ENCODE peak calls at places on chromosomes 3 and 15, in ten cellular contexts. K is GM23338, O is GM12891, Z is HCT116, Q is HepG2, X is GM12878, S is stomach, I is suprapubic skin, F is GM12892, M is SK-N-SH. W is an unnamed sample.

GRCh38 chr3:12752803-12753202 is 6.3 kb downstream of the TMEM40 start:
- DNase-seq in F (no peak), Q (no peak), S (no peak), M (no peak), Z (no peak), K (no peak), X (peak), O (no peak), I (no peak), W (no peak)

GRCh38 chr15:92714457-92715401 is 59.2 kb upstream of the FAM174B start:
- DNase-seq in S (peak), X (peak), Z (peak), O (peak), I (peak), M (peak), K (peak), F (peak), Q (peak), W (no peak)

GRCh38 chr3:29153811-29154210 is 127.1 kb upstream of the RBMS3 start:
- DNase-seq in O (no peak), F (no peak), K (no peak), I (no peak), S (no peak), M (no peak), Q (no peak), X (peak), Z (no peak), W (no peak)

GRCh38 chr3:41234823-41235722 is 35.8 kb downstream of the CTNNB1 start:
- DNase-seq in I (no peak), S (no peak), Q (no peak), M (no peak), X (no peak), O (no peak), Z (no peak), K (peak), F (no peak), W (no peak)

GRCh38 chr15:50235794-50236193 is 29.7 kb downstream of the HDC start:
- DNase-seq in Q (no peak), K (no peak), X (no peak), M (no peak), S (no peak), F (no peak), I (no peak), Z (no peak), O (no peak), W (no peak)

GRCh38 chr3:119457260-119457659 is 6.2 kb downstream of the TMEM39A start:
- DNase-seq in F (no peak), Q (no peak), K (no peak), O (no peak), X (no peak), M (no peak), I (no peak), S (no peak), Z (no peak), W (no peak)

GRCh38 chr3:51681453-51681852 is 10.4 kb downstream of the TEX264 start:
- DNase-seq in X (no peak), O (no peak), M (no peak), Z (no peak), F (no peak), I (no peak), Q (no peak), K (no peak), S (peak), W (no peak)

GRCh38 chr3:127831723-127832172 is 9.4 kb upstream of the MGLL start:
- DNase-seq in F (no peak), I (no peak), K (peak), X (no peak), Z (no peak), O (no peak), M (peak), Q (no peak), S (peak), W (no peak)

GRCh38 chr15:47959617-47960398 is 161.0 kb upstream of the SLC24A5 start:
- DNase-seq in S (no peak), M (no peak), F (no peak), O (no peak), I (no peak), K (no peak), Z (no peak), Q (no peak), X (peak), W (no peak)

GRCh38 chr3:124599779-124600693 is 130.2 kb upstream of the UMPS start:
- DNase-seq in Z (peak), M (no peak), Q (peak), K (no peak), X (no peak), F (no peak), O (no peak), I (no peak), S (no peak), W (no peak)

GRCh38 chr3:188091746-188092145 is 62.2 kb upstream of the LPP start:
- DNase-seq in K (no peak), Z (no peak), X (no peak), Q (no peak), M (no peak), O (no peak), S (no peak), F (no peak), I (no peak), W (no peak)

DNA sequence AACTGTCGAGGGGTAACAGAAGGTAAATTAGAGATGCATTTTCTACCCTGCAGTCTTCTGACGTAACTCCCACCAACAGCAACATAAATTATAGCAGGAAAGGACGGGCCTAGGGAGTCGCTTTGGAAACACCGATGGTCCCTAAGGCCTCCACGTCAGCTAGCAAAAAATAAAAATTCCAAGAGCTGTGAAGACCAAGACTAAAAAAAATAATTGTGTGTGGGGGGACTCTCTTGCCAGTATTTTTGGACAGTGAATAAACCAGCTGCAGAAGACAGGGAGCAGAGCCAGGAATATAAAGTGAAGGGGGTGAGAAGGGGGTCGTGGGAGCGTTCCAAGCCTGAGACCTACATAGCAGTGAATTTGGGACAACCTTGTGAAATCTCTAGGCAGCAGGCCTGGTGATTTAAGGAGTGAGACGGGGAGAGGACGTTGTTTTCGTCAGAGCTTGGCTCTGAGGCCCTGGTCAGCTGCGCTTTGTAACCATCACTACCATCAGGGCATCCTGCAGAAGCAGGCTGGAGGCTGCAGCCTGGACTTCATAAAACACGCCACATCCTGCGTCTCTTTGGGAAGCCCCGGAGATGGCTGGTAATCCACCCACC is 216.0 kb downstream of the ADAMTS17 start:
- DNase-seq in S (no peak), M (no peak), Z (no peak), Q (no peak), I (no peak), K (no peak), X (no peak), F (no peak), O (no peak), W (no peak)
- TF ChIP-seq POLR2AphosphoS5 in S (peak), M (no peak), Z (no peak), Q (no peak), I (no peak), K (no peak), X (no peak), F (no peak), O (no peak), W (no peak)

GRCh38 chr15:39609166-39609918 is 28.5 kb downstream of the THBS1 start:
- DNase-seq in Q (no peak), F (no peak), Z (no peak), K (no peak), O (no peak), X (no peak), S (peak), M (no peak), I (no peak), W (no peak)
- TF ChIP-seq POLR2AphosphoS5 in Q (no peak), F (no peak), Z (no peak), K (no peak), O (no peak), X (no peak), S (no peak), M (no peak), I (no peak), W (no peak)

GRCh38 chr3:149514471-149514870 is 40.0 kb downstream of the TM4SF4 start:
- DNase-seq in Q (no peak), I (no peak), Z (no peak), X (no peak), M (no peak), S (no peak), K (no peak), O (no peak), F (no peak), W (no peak)
- TF ChIP-seq POLR2AphosphoS5 in Q (no peak), I (no peak), Z (no peak), X (no peak), M (no peak), S (no peak), K (no peak), O (no peak), F (no peak), W (no peak)

GRCh38 chr3:158702815-158703481 is 29.3 kb downstream of the RARRES1 start:
- DNase-seq in M (no peak), F (no peak), X (no peak), K (no peak), Z (no peak), O (no peak), S (no peak), Q (no peak), I (no peak), W (no peak)

GRCh38 chr3:158703566-158703965 is 28.7 kb downstream of the RARRES1 start:
- DNase-seq in O (no peak), Z (no peak), S (no peak), Q (no peak), I (no peak), F (no peak), K (no peak), X (no peak), M (no peak), W (no peak)

GRCh38 chr3:158696618-158697017 is 24.2 kb upstream of the LXN start:
- DNase-seq in M (no peak), I (no peak), O (no peak), Z (no peak), X (no peak), F (no peak), K (no peak), S (no peak), Q (peak), W (no peak)

GRCh38 chr3:158701666-158702065 is 29.2 kb upstream of the LXN start:
- DNase-seq in M (no peak), K (no peak), I (no peak), X (no peak), Z (no peak), Q (no peak), O (no peak), F (no peak), S (no peak), W (no peak)

GRCh38 chr3:158700559-158700958 is 28.1 kb upstream of the LXN start:
- DNase-seq in O (no peak), M (no peak), K (no peak), I (no peak), S (no peak), Z (no peak), Q (no peak), F (no peak), X (no peak), W (no peak)
- TF ChIP-seq POLR2AphosphoS5 in O (no peak), M (no peak), K (no peak), I (no peak), S (no peak), Z (no peak), Q (no peak), F (no peak), X (no peak), W (no peak)

GRCh38 chr15:68621535-68621934 is 42.7 kb downstream of the CORO2B start:
- DNase-seq in F (no peak), X (no peak), Z (no peak), O (no peak), S (no peak), Q (no peak), M (no peak), I (no peak), K (no peak), W (no peak)

GRCh38 chr15:68623301-68623892 is 44.6 kb downstream of the CORO2B start:
- DNase-seq in M (no peak), I (no peak), Z (no peak), K (no peak), F (no peak), X (no peak), Q (no peak), O (no peak), S (no peak), W (no peak)

GRCh38 chr15:68619303-68619698 is 40.5 kb downstream of the CORO2B start:
- DNase-seq in X (no peak), S (no peak), O (no peak), Q (no peak), K (no peak), F (no peak), M (no peak), I (no peak), Z (no peak), W (no peak)

GRCh38 chr15:68618339-68619302 is 39.8 kb downstream of the CORO2B start:
- DNase-seq in S (no peak), X (no peak), Z (no peak), F (no peak), Q (no peak), K (no peak), M (no peak), I (no peak), O (no peak), W (no peak)

DNA sequence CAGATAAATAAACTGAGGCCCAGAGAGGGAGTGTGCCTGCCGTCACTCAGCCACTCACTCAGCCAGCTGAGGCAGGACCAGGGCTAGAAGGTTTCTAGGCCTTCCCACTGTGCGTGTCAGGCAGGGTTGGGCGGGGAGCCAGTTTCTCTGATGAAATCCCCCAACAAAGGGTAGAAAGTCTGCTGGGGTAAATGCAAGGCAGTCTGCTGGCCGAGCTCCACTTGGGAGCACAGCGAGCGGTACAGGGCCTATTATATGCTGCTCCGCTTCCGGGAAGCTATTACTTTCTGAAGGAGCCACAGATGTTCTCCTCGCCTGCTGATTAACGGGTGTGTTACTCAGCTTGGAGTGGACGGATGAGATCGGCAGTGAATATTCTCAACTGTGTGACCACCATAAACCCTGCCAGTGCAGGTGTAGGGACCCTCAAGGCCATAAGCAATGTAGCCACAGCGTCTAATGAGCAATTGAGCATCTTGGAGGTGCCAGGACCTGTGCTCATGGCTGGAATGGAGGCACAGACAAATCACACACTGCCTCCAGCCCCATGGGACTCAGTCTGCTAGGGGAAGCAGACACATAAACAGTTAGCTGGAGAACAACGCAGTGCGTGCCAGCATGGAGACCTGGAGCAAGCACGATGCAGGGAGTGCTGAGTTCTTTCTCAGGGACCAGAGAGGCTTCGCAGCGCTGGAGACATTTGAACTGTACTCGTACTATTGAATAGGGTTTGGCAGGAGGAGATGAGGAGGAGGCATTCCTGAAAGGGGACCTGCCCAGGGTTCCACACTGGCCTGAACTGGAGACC is 42.1 kb downstream of the CORO2B start:
- DNase-seq in I (peak), S (peak), K (peak), M (no peak), X (no peak), F (no peak), Q (no peak), O (no peak), Z (no peak), W (peak)
- TF ChIP-seq POLR2AphosphoS5 in I (peak), S (peak), K (no peak), M (no peak), X (no peak), F (no peak), Q (no peak), O (no peak), Z (no peak), W (peak)

DNA sequence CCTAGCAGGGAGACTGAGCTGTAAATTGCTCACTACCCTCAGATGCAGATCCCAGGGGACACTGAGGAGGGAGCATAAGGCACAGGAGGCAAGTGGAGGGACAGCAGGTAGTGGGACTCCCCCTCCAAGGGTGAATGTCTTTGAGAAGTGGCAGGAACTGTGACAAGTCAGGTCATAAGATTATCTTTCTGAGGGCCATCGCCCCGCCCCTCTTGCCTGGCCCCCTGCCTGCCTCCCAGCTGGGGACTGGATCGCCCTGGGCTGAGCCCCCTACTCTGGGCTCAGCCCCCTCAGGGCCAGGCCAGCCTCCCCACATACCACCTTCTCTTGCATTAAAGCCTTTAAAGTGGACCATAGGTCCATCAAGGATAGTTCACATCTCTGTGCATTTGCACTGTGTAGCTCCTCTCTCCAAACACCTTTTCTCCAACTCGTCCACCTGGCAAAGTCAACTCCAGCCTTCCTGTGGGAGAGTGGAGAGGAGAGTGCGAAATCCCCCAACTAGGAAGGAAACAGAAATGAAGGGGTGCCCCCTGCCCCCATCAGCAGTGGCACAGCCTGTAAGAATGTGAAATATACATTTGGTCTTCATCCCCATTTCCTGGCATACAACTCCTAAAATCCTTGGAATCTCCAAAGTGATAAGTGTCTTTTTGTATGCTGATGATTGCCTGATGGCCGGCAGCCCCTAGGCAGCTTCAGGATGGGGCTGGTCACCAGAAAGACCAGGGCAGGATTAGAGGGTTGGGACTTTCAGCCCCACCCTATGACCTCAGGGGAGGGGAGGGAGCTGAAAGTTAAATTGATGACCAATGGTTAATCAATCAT is 14.7 kb downstream of the PIF1 start:
- DNase-seq in M (peak), O (no peak), F (no peak), I (no peak), S (no peak), Q (no peak), Z (no peak), X (no peak), K (peak), W (no peak)
- TF ChIP-seq POLR2AphosphoS5 in M (no peak), O (no peak), F (no peak), I (no peak), S (no peak), Q (no peak), Z (no peak), X (no peak), K (peak), W (no peak)

W was measured in SK-N-MC.